ENCODE peak calls at places on chromosomes 2 and 18, in ten cellular contexts. C is body of pancreas, F is HCT116, Y is tibial nerve, T is neuronal stem cell, Q is OCI-LY7, H is heart right ventricle, I is ovary, W is aorta, P is mesendoderm. U is an unnamed sample.

GRCh38 chr18:7084766-7085080 is 32.9 kb downstream of the LAMA1 start:
- DNase-seq in C (no peak), F (no peak), Y (no peak), T (no peak), Q (no peak), H (no peak), I (no peak), W (no peak), P (no peak), U (peak; percentile 49)

GRCh38 chr2:122300758-122301157 is 545.3 kb downstream of the TSN start:
- DNase-seq in C (no peak), F (no peak), Y (no peak), T (no peak), Q (peak; percentile 26), H (no peak), I (no peak), W (no peak), P (peak; percentile 48), U (no peak)

GRCh38 chr2:180873219-180873618 is 107.2 kb upstream of the UBE2E3 start:
- DNase-seq in C (no peak), F (no peak), Y (no peak), T (no peak), Q (no peak), H (no peak), I (no peak), W (no peak), P (no peak), U (no peak)

GRCh38 chr2:42101641-42102605 is 54.1 kb downstream of the PKDCC start:
- DNase-seq in C (peak; percentile 69), F (no peak), Y (peak; percentile 33), T (peak; percentile 40), Q (peak; percentile 40), H (peak; percentile 76), I (peak; percentile 75), W (peak; percentile 78), P (peak; percentile 92), U (peak; percentile 85)

GRCh38 chr2:97673187-97673914 is 3.8 kb downstream of the C2orf92 start:
- DNase-seq in C (no peak), F (no peak), Y (no peak), T (no peak), Q (no peak), H (no peak), I (no peak), W (no peak), P (no peak), U (peak; percentile 21)

GRCh38 chr18:49359732-49360444 is 100.6 kb downstream of the DYM start:
- DNase-seq in C (no peak), F (no peak), Y (no peak), T (no peak), Q (peak; percentile 56), H (no peak), I (no peak), W (no peak), P (no peak), U (no peak)

GRCh38 chr2:48900321-48901014 is 144.9 kb upstream of the LHCGR start:
- DNase-seq in C (no peak), F (no peak), Y (no peak), T (no peak), Q (no peak), H (no peak), I (no peak), W (no peak), P (peak; percentile 23), U (no peak)

GRCh38 chr2:25402477-25402876 is 60.8 kb upstream of the DNMT3A start:
- DNase-seq in C (no peak), F (no peak), Y (no peak), T (no peak), Q (peak; percentile 96), H (no peak), I (no peak), W (no peak), P (no peak), U (no peak)

GRCh38 chr2:237799060-237799428 is 465 bp downstream of the RBM44 start:
- DNase-seq in C (no peak), F (no peak), Y (no peak), T (no peak), Q (no peak), H (no peak), I (no peak), W (no peak), P (no peak), U (no peak)

GRCh38 chr2:60867007-60867406 is 14.4 kb upstream of the REL start:
- DNase-seq in C (no peak), F (no peak), Y (no peak), T (no peak), Q (no peak), H (no peak), I (no peak), W (no peak), P (peak; percentile 31), U (no peak)

GRCh38 chr2:142582317-142582716 is 295.1 kb upstream of the KYNU start:
- DNase-seq in C (no peak), F (no peak), Y (no peak), T (no peak), Q (no peak), H (no peak), I (no peak), W (no peak), P (peak; percentile 38), U (no peak)

GRCh38 chr2:229634574-229635185 is 79.7 kb downstream of the DNER start:
- DNase-seq in C (no peak), F (no peak), Y (no peak), T (peak; percentile 24), Q (no peak), H (no peak), I (no peak), W (no peak), P (peak; percentile 22), U (no peak)

GRCh38 chr2:184875212-184875611 is 276.9 kb downstream of the ZNF804A start:
- DNase-seq in C (no peak), F (no peak), Y (no peak), T (no peak), Q (no peak), H (no peak), I (no peak), W (no peak), P (no peak), U (no peak)

GRCh38 chr2:102122909-102123308 is 19.6 kb upstream of the IL1R1 start:
- DNase-seq in C (no peak), F (no peak), Y (no peak), T (no peak), Q (no peak), H (no peak), I (no peak), W (no peak), P (no peak), U (no peak)

GRCh38 chr2:102122115-102122514 is 20.4 kb upstream of the IL1R1 start:
- DNase-seq in C (no peak), F (no peak), Y (no peak), T (no peak), Q (no peak), H (no peak), I (no peak), W (no peak), P (no peak), U (peak; percentile 95)

GRCh38 chr2:102117488-102117887 is 25.1 kb upstream of the IL1R1 start:
- DNase-seq in C (no peak), F (no peak), Y (no peak), T (no peak), Q (no peak), H (no peak), I (no peak), W (no peak), P (no peak), U (no peak)

GRCh38 chr2:102119255-102119654 is 23.3 kb upstream of the IL1R1 start:
- DNase-seq in C (no peak), F (no peak), Y (no peak), T (no peak), Q (no peak), H (no peak), I (no peak), W (no peak), P (no peak), U (no peak)

GRCh38 chr2:102120261-102121259 is 22.0 kb upstream of the IL1R1 start:
- DNase-seq in C (peak; percentile 80), F (no peak), Y (no peak), T (no peak), Q (no peak), H (no peak), I (no peak), W (no peak), P (no peak), U (no peak)
- H3K27ac ChIP-seq in C (peak overlapping the region; percentile 68), F (no peak overlapping the region), Y (no peak overlapping the region), T (no peak overlapping the region), Q (no peak overlapping the region), H (no peak overlapping the region), I (no peak overlapping the region), W (peak overlapping the region; percentile 35), P (no peak overlapping the region), U (no peak overlapping the region)

GRCh38 chr2:240403358-240404104 is 31.9 kb upstream of the GPC1 start:
- DNase-seq in C (peak; percentile 0), F (no peak), Y (peak; percentile 11), T (no peak), Q (no peak), H (no peak), I (no peak), W (no peak), P (no peak), U (no peak)
- H3K36me3 ChIP-seq in C (no peaks in the 10 kb centered on the region), F (no peaks in the 10 kb centered on the region), Y (no peaks in the 10 kb centered on the region), T (no peaks in the 10 kb centered on the region), Q (no peaks in the 10 kb centered on the region), H (no peaks in the 10 kb centered on the region), I (no peaks in the 10 kb centered on the region), W (no peaks in the 10 kb centered on the region), P (no peaks in the 10 kb centered on the region), U (no peaks in the 10 kb centered on the region)

GRCh38 chr2:120177011-120177621 is 46.1 kb downstream of the TMEM185B start:
- DNase-seq in C (peak; percentile 35), F (no peak), Y (no peak), T (no peak), Q (peak; percentile 95), H (peak; percentile 8), I (no peak), W (peak; percentile 64), P (peak; percentile 18), U (no peak)
- H3K27ac ChIP-seq in C (peak overlapping the region; percentile 7), F (no peak overlapping the region), Y (no peak overlapping the region), T (no peak overlapping the region), Q (peak overlapping the region; percentile 89), H (no peak overlapping the region), I (no peak overlapping the region), W (no peak overlapping the region), P (no peak overlapping the region), U (no peak overlapping the region)

GRCh38 chr2:63870679-63871078 is 29.0 kb downstream of the UGP2 start:
- DNase-seq in C (no peak), F (no peak), Y (no peak), T (no peak), Q (no peak), H (no peak), I (no peak), W (no peak), P (no peak), U (no peak)

GRCh38 chr2:63871864-63872263 is 30.2 kb downstream of the UGP2 start:
- DNase-seq in C (no peak), F (no peak), Y (no peak), T (no peak), Q (no peak), H (no peak), I (no peak), W (no peak), P (no peak), U (no peak)

GRCh38 chr2:63875143-63875542 is 33.4 kb downstream of the UGP2 start:
- DNase-seq in C (no peak), F (no peak), Y (no peak), T (no peak), Q (no peak), H (no peak), I (no peak), W (no peak), P (no peak), U (no peak)

GRCh38 chr2:63874204-63875134 is 32.8 kb downstream of the UGP2 start:
- DNase-seq in C (no peak), F (no peak), Y (no peak), T (no peak), Q (no peak), H (no peak), I (no peak), W (no peak), P (no peak), U (no peak)

GRCh38 chr2:63872571-63873328 is 31.1 kb downstream of the UGP2 start:
- DNase-seq in C (no peak), F (no peak), Y (no peak), T (no peak), Q (no peak), H (peak; percentile 29), I (no peak), W (no peak), P (no peak), U (no peak)
- H3K36me3 ChIP-seq in C (no peaks in the 10 kb centered on the region), F (peaks cover 14% of the 10 kb centered on the region), Y (no peaks in the 10 kb centered on the region), T (peaks cover 53% of the 10 kb centered on the region), Q (peaks cover 82% of the 10 kb centered on the region), H (no peaks in the 10 kb centered on the region), I (no peaks in the 10 kb centered on the region), W (no peaks in the 10 kb centered on the region), P (no peaks in the 10 kb centered on the region), U (peaks cover 10% of the 10 kb centered on the region)